ENCODE peak calls at places on chromosome 21, in ten cellular contexts. A, J, S, U, W, Y, P, O, K and C are unnamed samples. For H3K4me1 and H3K36me3, the result is how much of the 10 kb centered on the place peaks cover.

GRCh38 chr21:26112127-26112742 is 58.3 kb downstream of the APP start:
- DNase-seq in J (no peak), Y (no peak), U (no peak), W (peak), O (no peak), P (no peak), K (peak), S (no peak), A (no peak), C (no peak)

GRCh38 chr21:27532081-27532480 is 565.2 kb upstream of the ADAMTS5 start:
- DNase-seq in K (peak), W (peak), J (no peak), Y (peak), U (peak), S (peak), P (no peak), O (no peak), A (no peak), C (peak)

GRCh38 chr21:23861908-23862504 is 1745.3 kb downstream of the MRPL39 start:
- DNase-seq in O (no peak), S (no peak), P (no peak), J (no peak), U (no peak), Y (no peak), A (no peak), W (no peak), K (no peak), C (no peak)

GRCh38 chr21:38326429-38326828 is 69.6 kb downstream of the KCNJ15 start:
- DNase-seq in J (no peak), O (no peak), P (no peak), W (no peak), U (no peak), Y (no peak), K (no peak), A (no peak), S (no peak), C (no peak)

GRCh38 chr21:30924171-30924680 is 42.8 kb upstream of the KRTAP11-1 start:
- DNase-seq in Y (peak), S (no peak), O (no peak), K (no peak), U (no peak), A (no peak), J (no peak), P (no peak), W (no peak), C (no peak)

GRCh38 chr21:37751268-37751975 is 164.8 kb downstream of the KCNJ6 start:
- DNase-seq in Y (peak), S (no peak), A (no peak), K (peak), J (peak), O (no peak), U (no peak), P (no peak), W (peak), C (peak)

GRCh38 chr21:38289697-38290096 is 32.9 kb downstream of the KCNJ15 start:
- DNase-seq in A (no peak), K (peak), P (peak), J (no peak), Y (peak), S (no peak), U (no peak), W (peak), O (no peak), C (no peak)

GRCh38 chr21:46515109-46515508 is 56.4 kb downstream of the DIP2A start:
- DNase-seq in J (peak), Y (no peak), P (peak), S (no peak), K (peak), A (no peak), O (no peak), U (peak), W (peak), C (no peak)

GRCh38 chr21:38244885-38245869 is 11.6 kb upstream of the KCNJ15 start:
- DNase-seq in J (no peak), P (peak), O (peak), S (no peak), K (peak), A (no peak), Y (no peak), W (peak), U (no peak), C (no peak)

GRCh38 chr21:36199021-36199420 is 42.4 kb downstream of the DOP1B start:
- DNase-seq in U (no peak), A (no peak), O (no peak), Y (peak), J (peak), W (no peak), K (no peak), S (no peak), P (no peak), C (no peak)
- H3K4me1 ChIP-seq in U (under half), A (under half), O (under half), Y (under half), J (under half), W (under half), K (under half), S (under half), P (under half), C (half or more)

DNA sequence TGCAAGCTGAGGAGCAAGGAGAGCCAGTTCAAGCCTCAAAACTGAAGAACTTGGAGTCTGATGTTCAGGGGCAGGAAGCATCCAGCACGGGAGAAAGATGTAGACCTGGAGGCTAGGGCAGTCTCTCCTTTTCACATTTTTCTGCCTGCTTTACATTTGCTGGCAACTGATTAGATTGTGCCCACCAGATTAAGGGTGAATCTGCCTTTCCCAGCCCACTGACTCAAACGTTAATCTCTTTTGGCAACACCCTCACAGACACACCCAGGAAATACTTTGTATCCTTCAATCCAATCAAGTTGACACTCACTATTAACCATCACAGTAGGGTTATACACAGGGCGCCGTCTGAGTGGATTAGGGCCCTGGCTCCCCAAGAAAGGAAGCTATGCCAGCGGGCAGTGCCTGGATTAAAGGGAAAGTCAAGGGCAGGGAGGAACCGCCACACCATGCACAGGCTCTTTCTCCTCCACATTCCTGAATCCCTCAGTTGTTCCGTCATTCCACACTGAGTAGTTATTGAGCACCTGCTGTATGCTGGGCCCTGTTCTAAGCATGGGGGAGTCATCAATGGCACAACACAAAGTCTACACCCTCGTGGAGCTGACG is 56.2 kb downstream of the EVA1C start:
- DNase-seq in W (no peak), P (no peak), K (no peak), U (no peak), A (no peak), S (no peak), Y (no peak), O (no peak), J (no peak), C (no peak)
- H3K36me3 ChIP-seq in W (under half), P (under half), K (under half), U (under half), A (under half), S (under half), Y (under half), O (under half), J (under half), C (under half)

GRCh38 chr21:35044128-35044527 is 5.0 kb downstream of the RUNX1 start:
- DNase-seq in O (no peak), Y (no peak), U (no peak), S (no peak), K (no peak), J (no peak), P (no peak), A (peak), W (no peak), C (no peak)
- H3K4me1 ChIP-seq in O (half or more), Y (under half), U (under half), S (under half), K (under half), J (under half), P (under half), A (under half), W (under half), C (under half)

DNA sequence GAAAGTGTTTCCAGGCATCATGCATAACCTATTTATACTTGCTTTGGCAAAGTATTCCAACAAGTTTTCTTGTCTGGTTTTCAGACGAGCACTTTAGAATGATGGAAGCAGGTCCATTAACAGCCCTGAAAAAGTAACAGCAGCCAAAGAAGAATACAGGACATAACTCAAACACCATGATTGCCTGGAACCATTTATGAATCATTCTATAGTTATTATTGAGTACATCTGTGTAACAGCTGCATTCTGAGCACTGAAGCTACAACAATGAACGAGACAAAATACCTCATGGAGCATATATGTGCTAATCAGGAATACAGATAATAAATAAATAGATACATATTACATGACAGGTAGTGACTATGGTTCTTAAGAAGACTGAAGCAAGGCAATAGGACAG is 12.6 kb downstream of the IL10RB start:
- DNase-seq in Y (no peak), S (no peak), O (no peak), A (no peak), W (peak), U (no peak), P (no peak), K (peak), J (no peak), C (no peak)
- H3K36me3 ChIP-seq in Y (under half), S (under half), O (half or more), A (under half), W (under half), U (under half), P (under half), K (under half), J (under half), C (under half)

GRCh38 chr21:44971672-44971995 is 31.8 kb downstream of the SLX9 start:
- DNase-seq in Y (no peak), S (no peak), U (no peak), K (no peak), A (no peak), J (no peak), P (no peak), W (no peak), O (no peak), C (no peak)

GRCh38 chr21:44969066-44969649 is 29.3 kb downstream of the SLX9 start:
- DNase-seq in P (no peak), J (no peak), U (no peak), A (no peak), K (no peak), S (no peak), Y (no peak), W (no peak), O (no peak), C (no peak)

GRCh38 chr21:44970766-44971671 is 31.2 kb downstream of the SLX9 start:
- DNase-seq in S (no peak), W (no peak), U (no peak), O (no peak), A (no peak), Y (no peak), P (no peak), J (no peak), K (no peak), C (no peak)

GRCh38 chr21:44972301-44972814 is 32.5 kb downstream of the SLX9 start:
- DNase-seq in U (no peak), K (no peak), W (no peak), A (no peak), Y (no peak), O (no peak), J (no peak), P (no peak), S (no peak), C (no peak)

DNA sequence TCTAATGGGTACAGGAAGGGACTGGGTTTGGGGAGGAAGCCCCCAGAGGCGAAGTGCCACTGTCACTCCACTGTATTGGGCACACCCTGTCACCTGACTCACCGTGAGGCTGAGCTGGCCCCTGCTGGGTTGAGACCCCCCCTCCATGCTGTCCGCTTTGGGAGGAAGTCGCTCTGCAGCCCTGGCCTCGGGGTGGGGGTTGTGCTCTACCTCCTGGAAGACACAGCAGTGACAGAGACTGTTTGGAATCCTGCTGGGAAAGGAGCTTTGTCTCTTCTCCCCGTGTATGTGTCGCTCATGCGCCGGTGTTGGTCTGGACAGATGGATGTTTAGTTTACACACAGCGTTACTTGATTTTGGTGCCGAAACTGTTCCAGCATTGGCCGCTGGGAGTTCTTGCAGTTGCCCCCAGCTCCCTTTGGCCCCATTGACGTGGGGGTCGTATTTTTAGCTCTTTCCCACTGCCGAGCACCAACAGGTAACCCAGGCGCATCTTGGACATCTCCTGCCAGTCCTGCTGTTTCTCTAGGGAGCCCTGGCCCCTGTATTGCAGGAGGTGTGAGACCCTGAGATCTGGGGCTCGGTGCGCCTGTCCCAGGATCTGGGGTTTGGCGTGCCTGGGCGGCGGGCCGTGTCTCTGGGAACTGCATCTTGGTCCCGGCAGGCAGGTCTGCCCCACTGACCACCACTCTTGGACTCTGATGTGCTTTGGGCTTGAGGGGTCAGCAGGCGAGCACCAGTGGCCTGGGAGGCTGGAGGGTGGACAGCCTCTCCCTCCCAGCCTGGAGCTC is 30.3 kb downstream of the SLX9 start:
- DNase-seq in J (no peak), A (no peak), Y (no peak), W (peak), P (peak), U (no peak), S (no peak), K (peak), O (no peak), C (no peak)
- H3K4me1 ChIP-seq in J (under half), A (under half), Y (under half), W (under half), P (under half), U (under half), S (under half), K (under half), O (under half), C (under half)

DNA sequence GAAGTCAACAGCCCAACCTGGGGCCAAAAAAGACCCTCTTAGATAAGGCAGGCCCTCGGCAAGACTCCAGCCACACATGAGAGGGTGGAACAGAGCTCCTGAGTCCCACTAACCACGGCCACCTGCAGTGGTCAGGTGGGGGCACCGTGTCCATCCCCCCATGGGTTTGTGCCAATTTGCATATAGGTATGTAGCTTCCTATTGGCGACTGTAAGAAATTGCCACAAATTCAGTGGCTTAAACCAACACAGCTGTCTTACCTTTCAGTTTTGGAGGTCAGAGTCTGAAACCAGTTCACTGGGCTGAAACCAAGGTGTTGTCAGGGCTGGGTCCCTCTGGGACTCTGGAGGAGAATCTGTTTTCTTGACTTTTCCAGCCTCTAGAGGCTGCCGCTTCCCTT is 59.3 kb downstream of the COL18A1 start:
- DNase-seq in Y (no peak), W (no peak), S (no peak), O (no peak), P (no peak), A (no peak), K (no peak), U (no peak), J (no peak), C (no peak)
- H3K36me3 ChIP-seq in Y (under half), W (under half), S (under half), O (under half), P (under half), A (under half), K (under half), U (under half), J (under half), C (under half)

GRCh38 chr21:41669533-41669830 is 97.4 kb downstream of the RIPK4 start:
- DNase-seq in O (no peak), U (no peak), K (no peak), S (no peak), J (no peak), P (no peak), Y (no peak), W (no peak), A (no peak), C (no peak)
- H3K4me1 ChIP-seq in O (under half), U (under half), K (under half), S (under half), J (under half), P (under half), Y (under half), W (under half), A (under half), C (under half)

GRCh38 chr21:32315511-32316362 is 17.1 kb downstream of the MRAP start:
- DNase-seq in S (no peak), U (no peak), K (no peak), P (no peak), Y (no peak), J (no peak), W (no peak), A (no peak), O (no peak), C (no peak)

GRCh38 chr21:32316363-32317215 is 17.9 kb downstream of the MRAP start:
- DNase-seq in A (no peak), P (no peak), O (no peak), W (no peak), K (no peak), J (no peak), S (no peak), U (no peak), Y (no peak), C (no peak)

GRCh38 chr21:32312321-32312720 is 13.7 kb downstream of the MRAP start:
- DNase-seq in O (no peak), J (no peak), A (no peak), P (no peak), W (no peak), U (no peak), Y (no peak), S (peak), K (no peak), C (no peak)

GRCh38 chr21:32312976-32313375 is 14.3 kb downstream of the MRAP start:
- DNase-seq in K (no peak), A (no peak), U (no peak), S (peak), O (no peak), Y (no peak), P (no peak), J (no peak), W (no peak), C (no peak)

GRCh38 chr21:32314806-32315205 is 16.2 kb downstream of the MRAP start:
- DNase-seq in P (no peak), Y (no peak), S (no peak), O (no peak), A (no peak), K (no peak), J (no peak), U (no peak), W (no peak), C (no peak)
- H3K36me3 ChIP-seq in P (under half), Y (under half), S (under half), O (half or more), A (under half), K (under half), J (under half), U (under half), W (under half), C (under half)